ENCODE peak calls at places on chromosome 10, in nine cellular contexts. F, V, U, A, W, E, D, X and Q are unnamed samples.

GRCh38 chr10:97332586-97333350 is 1.8 kb downstream of the FRAT2 start:
- DNase-seq in E (peak; percentile 78), F (no peak), X (peak; percentile 82), V (peak; percentile 66), D (no peak), W (no peak), U (peak; percentile 75), A (peak; percentile 60), Q (peak; percentile 87)

GRCh38 chr10:8404721-8405120 is 350.2 kb downstream of the GATA3 start:
- DNase-seq in A (no peak), W (no peak), E (no peak), X (no peak), V (no peak), F (no peak), U (peak; percentile 47), D (peak; percentile 91), Q (no peak)

GRCh38 chr10:97708976-97709745 is 4.4 kb upstream of the MARVELD1 start:
- DNase-seq in E (peak; percentile 64), F (no peak), D (peak; percentile 30), W (peak; percentile 81), X (peak; percentile 72), A (peak; percentile 39), U (peak; percentile 69), V (peak; percentile 82), Q (peak; percentile 94)

GRCh38 chr10:132714096-132714721 is 71.7 kb downstream of the NKX6-2 start:
- DNase-seq in D (no peak), X (no peak), W (peak; percentile 63), F (peak; percentile 62), V (no peak), U (no peak), E (no peak), A (no peak), Q (no peak)

GRCh38 chr10:1706256-1706655 is 31.1 kb downstream of the ADARB2 start:
- DNase-seq in U (no peak), F (no peak), W (no peak), E (no peak), V (no peak), D (no peak), A (no peak), X (no peak), Q (no peak)

GRCh38 chr10:3980660-3981059 is 195.7 kb upstream of the KLF6 start:
- DNase-seq in D (no peak), W (no peak), V (no peak), F (no peak), E (no peak), U (no peak), X (no peak), A (no peak), Q (no peak)

GRCh38 chr10:89966211-89966610 is 264.8 kb downstream of the KIF20B start:
- DNase-seq in E (no peak), V (no peak), W (no peak), F (no peak), A (no peak), U (no peak), X (no peak), D (no peak), Q (no peak)

GRCh38 chr10:28785018-28785417 is 107.7 kb downstream of the BAMBI start:
- DNase-seq in D (no peak), W (no peak), U (no peak), X (no peak), E (no peak), F (no peak), V (no peak), A (no peak), Q (no peak)

GRCh38 chr10:133261726-133262325 is 14.8 kb downstream of the ADAM8 start:
- DNase-seq in W (peak; percentile 96), E (peak; percentile 91), V (peak; percentile 91), U (peak; percentile 61), X (peak; percentile 16), F (peak; percentile 96), A (peak; percentile 95), D (peak; percentile 71), Q (peak; percentile 89)

GRCh38 chr10:79125092-79125491 is 56.3 kb downstream of the ZMIZ1 start:
- DNase-seq in V (no peak), A (no peak), D (no peak), W (no peak), X (no peak), F (no peak), E (no peak), U (no peak), Q (no peak)

GRCh38 chr10:20105931-20106330 is 289.7 kb downstream of the PLXDC2 start:
- DNase-seq in A (no peak), E (no peak), U (no peak), W (no peak), X (no peak), D (no peak), F (no peak), V (no peak), Q (no peak)

GRCh38 chr10:44862917-44863316 is 48.2 kb upstream of the TMEM72 start:
- DNase-seq in X (no peak), U (no peak), E (no peak), D (no peak), F (no peak), W (no peak), A (no peak), V (no peak), Q (no peak)

GRCh38 chr10:63712717-63713115 is 191.5 kb downstream of the REEP3 start:
- DNase-seq in V (no peak), F (no peak), D (no peak), A (no peak), U (no peak), W (no peak), X (no peak), E (no peak), Q (peak; percentile 60)

GRCh38 chr10:68406111-68406814 is 814 bp downstream of the RUFY2 start:
- DNase-seq in F (peak; percentile 88), U (peak; percentile 73), X (peak; percentile 75), W (peak; percentile 84), D (no peak), E (peak; percentile 55), A (peak; percentile 60), V (peak; percentile 65), Q (peak; percentile 83)
- H3K4me3 ChIP-seq in F (peak overlapping the region; percentile 97), U (peak overlapping the region; percentile 70), X (peak overlapping the region; percentile 88), W (peak overlapping the region; percentile 74), D (peak overlapping the region; percentile 73), E (peak overlapping the region; percentile 83), A (peak overlapping the region; percentile 96), V (peak overlapping the region; percentile 99), Q (peak overlapping the region; percentile 80)

GRCh38 chr10:93079663-93080349 is 6.1 kb downstream of the CYP26A1 start:
- DNase-seq in X (no peak), D (no peak), U (no peak), W (peak; percentile 31), A (no peak), V (peak; percentile 13), E (no peak), F (no peak), Q (no peak)
- H3K4me1 ChIP-seq in X (no peaks in the 10 kb centered on the region), D (no peaks in the 10 kb centered on the region), U (no peaks in the 10 kb centered on the region), W (no peaks in the 10 kb centered on the region), A (no peaks in the 10 kb centered on the region), V (no peaks in the 10 kb centered on the region), E (peaks cover 13% of the 10 kb centered on the region), F (no peaks in the 10 kb centered on the region), Q (peaks cover 17% of the 10 kb centered on the region)

DNA sequence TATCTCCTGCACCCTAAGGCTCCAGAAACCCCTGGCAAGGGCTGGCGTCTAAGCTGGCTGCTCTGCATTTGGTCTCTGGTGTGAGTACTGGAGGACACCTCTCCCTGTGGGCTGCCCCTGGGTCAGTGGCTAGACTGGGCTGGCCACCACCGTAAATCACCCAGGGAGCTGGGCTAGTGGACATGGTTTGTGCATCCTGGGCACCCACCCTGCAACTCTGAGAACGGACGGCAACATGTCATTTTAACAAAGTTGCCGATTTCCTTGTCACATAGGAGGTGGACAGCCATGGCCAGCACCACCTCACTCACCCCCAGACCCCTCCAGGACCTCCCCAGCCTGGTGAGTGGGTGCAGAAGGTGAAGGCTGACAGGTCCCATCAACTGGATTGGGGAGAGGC is 26.8 kb upstream of the PCBD1 start:
- DNase-seq in A (no peak), F (peak; percentile 36), D (no peak), U (no peak), X (no peak), E (no peak), W (peak; percentile 34), V (no peak), Q (no peak)
- H3K4me3 ChIP-seq in A (no peak overlapping the region), F (no peak overlapping the region), D (no peak overlapping the region), U (no peak overlapping the region), X (no peak overlapping the region), E (no peak overlapping the region), W (no peak overlapping the region), V (no peak overlapping the region), Q (no peak overlapping the region)

DNA sequence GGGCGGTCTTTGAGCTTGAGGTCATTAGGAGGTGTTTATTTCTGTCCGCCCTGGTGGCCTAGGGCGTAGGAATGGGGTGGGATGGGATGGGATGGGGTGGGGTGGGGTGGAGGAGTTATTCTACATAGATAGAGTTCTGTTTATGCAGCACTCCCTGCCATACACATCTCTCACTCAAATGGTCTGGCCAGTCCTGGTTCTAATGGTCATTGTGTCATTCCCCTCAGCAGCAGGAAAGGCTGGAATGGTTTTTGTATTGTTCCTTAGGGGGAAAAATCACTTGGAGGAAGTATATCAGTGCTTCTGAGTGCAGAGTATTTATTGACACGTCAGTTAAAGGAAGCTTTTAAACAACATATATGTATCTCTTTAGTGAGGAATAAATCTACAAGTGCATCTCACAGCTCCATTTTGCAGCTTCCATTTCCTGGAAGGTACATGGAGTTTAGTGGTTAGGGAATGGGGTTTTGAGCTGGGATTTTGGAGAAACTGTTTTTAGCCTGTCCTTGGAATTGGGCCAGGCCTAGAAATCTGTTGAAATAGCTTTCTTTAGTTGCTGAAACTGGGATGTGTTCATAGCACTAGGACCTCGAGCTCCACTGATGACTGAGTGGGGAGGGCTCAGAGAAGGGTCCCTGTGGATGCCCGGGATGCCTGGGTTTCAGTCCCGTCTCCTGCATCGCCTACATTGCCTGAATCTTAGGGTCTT is 8.3 kb downstream of the TSPAN14 start:
- DNase-seq in E (no peak), U (no peak), V (peak; percentile 35), D (no peak), A (no peak), W (peak; percentile 18), F (no peak), X (peak; percentile 76), Q (peak; percentile 84)
- H3K4me1 ChIP-seq in E (peaks cover 100% of the 10 kb centered on the region), U (no peaks in the 10 kb centered on the region), V (peaks cover 73% of the 10 kb centered on the region), D (peaks cover 97% of the 10 kb centered on the region), A (no peaks in the 10 kb centered on the region), W (peaks cover 59% of the 10 kb centered on the region), F (peaks cover 100% of the 10 kb centered on the region), X (peaks cover 97% of the 10 kb centered on the region), Q (peaks cover 98% of the 10 kb centered on the region)

GRCh38 chr10:119686465-119687191 is 35.4 kb downstream of the BAG3 start:
- DNase-seq in E (peak; percentile 84), X (peak; percentile 94), V (peak; percentile 84), U (peak; percentile 92), W (peak; percentile 92), A (peak; percentile 84), D (peak; percentile 72), F (peak; percentile 93), Q (peak; percentile 95)
- H3K4me3 ChIP-seq in E (no peak overlapping the region), X (peak overlapping the region; percentile 26), V (peak overlapping the region; percentile 6), U (peak overlapping the region; percentile 59), W (peak overlapping the region; percentile 6), A (no peak overlapping the region), D (peak overlapping the region; percentile 58), F (no peak overlapping the region), Q (peak overlapping the region; percentile 71)

GRCh38 chr10:121339136-121339535 is 259.1 kb downstream of the FGFR2 start:
- DNase-seq in W (no peak), A (no peak), F (no peak), X (no peak), U (no peak), V (no peak), E (no peak), D (no peak), Q (no peak)
- H3K4me1 ChIP-seq in W (no peaks in the 10 kb centered on the region), A (no peaks in the 10 kb centered on the region), F (no peaks in the 10 kb centered on the region), X (no peaks in the 10 kb centered on the region), U (no peaks in the 10 kb centered on the region), V (no peaks in the 10 kb centered on the region), E (no peaks in the 10 kb centered on the region), D (no peaks in the 10 kb centered on the region), Q (no peaks in the 10 kb centered on the region)